ENCODE peak calls at places on chromosomes 7 and 10, in five cellular contexts. One of them, this sample, is unnamed.

GRCh38 chr7:78448915-78449314 is 650.3 kb downstream of the PHTF2 start:
- DNase-seq in WERI-Rb-1: no peak
- DNase-seq in activated T-helper 1 cell treated with anti-CD3 and anti-CD28 coated beads, Interleukin-12 subunit alpha, Interleukin-12 subunit beta, Interleukin-2, Interleukin-4 antibody, amounts not matched to agents 30 ng/mL and 10 ng/mL and 1 ng/mL, durations not matched to agents 14 hours and 24 hours and 36 hours: no peak
- DNase-seq in CD4-positive, CD25-positive, alpha-beta regulatory T cell: no peak
- DNase-seq in astrocyte: no peak
- DNase-seq in this sample: no peak

GRCh38 chr7:55231736-55232280 is 133.3 kb upstream of the LANCL2 start:
- DNase-seq in activated T-helper 1 cell treated with anti-CD3 and anti-CD28 coated beads, Interleukin-12 subunit alpha, Interleukin-12 subunit beta, Interleukin-2, Interleukin-4 antibody, amounts not matched to agents 30 ng/mL and 10 ng/mL and 1 ng/mL, durations not matched to agents 14 hours and 24 hours and 36 hours: no peak
- DNase-seq in CD4-positive, CD25-positive, alpha-beta regulatory T cell: no peak
- DNase-seq in WERI-Rb-1: no peak
- DNase-seq in astrocyte: no peak
- DNase-seq in this sample: no peak

GRCh38 chr10:33196377-33196706 is 138.1 kb downstream of the NRP1 start:
- DNase-seq in WERI-Rb-1: no peak
- DNase-seq in astrocyte: no peak
- DNase-seq in CD4-positive, CD25-positive, alpha-beta regulatory T cell: no peak
- DNase-seq in activated T-helper 1 cell treated with anti-CD3 and anti-CD28 coated beads, Interleukin-12 subunit alpha, Interleukin-12 subunit beta, Interleukin-2, Interleukin-4 antibody, amounts not matched to agents 30 ng/mL and 10 ng/mL and 1 ng/mL, durations not matched to agents 14 hours and 24 hours and 36 hours: no peak
- DNase-seq in this sample: no peak

GRCh38 chr7:130900471-130901076 is 166.6 kb upstream of the KLF14 start:
- DNase-seq in astrocyte: no peak
- DNase-seq in CD4-positive, CD25-positive, alpha-beta regulatory T cell: no peak
- DNase-seq in WERI-Rb-1: no peak
- DNase-seq in activated T-helper 1 cell treated with anti-CD3 and anti-CD28 coated beads, Interleukin-12 subunit alpha, Interleukin-12 subunit beta, Interleukin-2, Interleukin-4 antibody, amounts not matched to agents 30 ng/mL and 10 ng/mL and 1 ng/mL, durations not matched to agents 14 hours and 24 hours and 36 hours: no peak
- DNase-seq in this sample: no peak

GRCh38 chr7:106870983-106871410 is 5.9 kb downstream of the PIK3CG start:
- DNase-seq in activated T-helper 1 cell treated with anti-CD3 and anti-CD28 coated beads, Interleukin-12 subunit alpha, Interleukin-12 subunit beta, Interleukin-2, Interleukin-4 antibody, amounts not matched to agents 30 ng/mL and 10 ng/mL and 1 ng/mL, durations not matched to agents 14 hours and 24 hours and 36 hours: no peak
- DNase-seq in astrocyte: peak
- DNase-seq in WERI-Rb-1: no peak
- DNase-seq in CD4-positive, CD25-positive, alpha-beta regulatory T cell: no peak
- DNase-seq in this sample: no peak

GRCh38 chr7:43592321-43592720 is 9.4 kb downstream of the STK17A start:
- DNase-seq in activated T-helper 1 cell treated with anti-CD3 and anti-CD28 coated beads, Interleukin-12 subunit alpha, Interleukin-12 subunit beta, Interleukin-2, Interleukin-4 antibody, amounts not matched to agents 30 ng/mL and 10 ng/mL and 1 ng/mL, durations not matched to agents 14 hours and 24 hours and 36 hours: no peak
- DNase-seq in WERI-Rb-1: no peak
- DNase-seq in astrocyte: no peak
- DNase-seq in CD4-positive, CD25-positive, alpha-beta regulatory T cell: no peak
- DNase-seq in this sample: no peak

GRCh38 chr10:1153253-1153763 is 97.1 kb downstream of the WDR37 start:
- DNase-seq in CD4-positive, CD25-positive, alpha-beta regulatory T cell: no peak
- DNase-seq in activated T-helper 1 cell treated with anti-CD3 and anti-CD28 coated beads, Interleukin-12 subunit alpha, Interleukin-12 subunit beta, Interleukin-2, Interleukin-4 antibody, amounts not matched to agents 30 ng/mL and 10 ng/mL and 1 ng/mL, durations not matched to agents 14 hours and 24 hours and 36 hours: no peak
- DNase-seq in WERI-Rb-1: no peak
- DNase-seq in astrocyte: no peak
- DNase-seq in this sample: no peak

GRCh38 chr10:5525581-5526271 is 965 bp downstream of the CALML3 start:
- DNase-seq in activated T-helper 1 cell treated with anti-CD3 and anti-CD28 coated beads, Interleukin-12 subunit alpha, Interleukin-12 subunit beta, Interleukin-2, Interleukin-4 antibody, amounts not matched to agents 30 ng/mL and 10 ng/mL and 1 ng/mL, durations not matched to agents 14 hours and 24 hours and 36 hours: no peak
- DNase-seq in CD4-positive, CD25-positive, alpha-beta regulatory T cell: no peak
- DNase-seq in WERI-Rb-1: no peak
- DNase-seq in astrocyte: no peak
- DNase-seq in this sample: no peak

GRCh38 chr10:129386415-129387257 is 80.4 kb upstream of the MGMT start:
- DNase-seq in astrocyte: no peak
- DNase-seq in activated T-helper 1 cell treated with anti-CD3 and anti-CD28 coated beads, Interleukin-12 subunit alpha, Interleukin-12 subunit beta, Interleukin-2, Interleukin-4 antibody, amounts not matched to agents 30 ng/mL and 10 ng/mL and 1 ng/mL, durations not matched to agents 14 hours and 24 hours and 36 hours: no peak
- DNase-seq in CD4-positive, CD25-positive, alpha-beta regulatory T cell: no peak
- DNase-seq in WERI-Rb-1: no peak
- DNase-seq in this sample: no peak

GRCh38 chr7:78576196-78576595 is 777.6 kb downstream of the PHTF2 start:
- DNase-seq in WERI-Rb-1: no peak
- DNase-seq in activated T-helper 1 cell treated with anti-CD3 and anti-CD28 coated beads, Interleukin-12 subunit alpha, Interleukin-12 subunit beta, Interleukin-2, Interleukin-4 antibody, amounts not matched to agents 30 ng/mL and 10 ng/mL and 1 ng/mL, durations not matched to agents 14 hours and 24 hours and 36 hours: no peak
- DNase-seq in astrocyte: peak
- DNase-seq in CD4-positive, CD25-positive, alpha-beta regulatory T cell: no peak
- DNase-seq in this sample: no peak